ENCODE peak calls at places on chromosomes 3 and 15, in four cellular contexts. J, W, P and Y are unnamed samples.

GRCh38 chr15:29770796-29771195 is 51.5 kb downstream of the TJP1 start:
- DNase-seq in P (no peak), J (no peak), W (no peak), Y (no peak)

GRCh38 chr3:195030791-195031321 is 240.1 kb downstream of the XXYLT1 start:
- DNase-seq in P (no peak), W (no peak), J (peak; percentile 74), Y (no peak)

GRCh38 chr3:52193059-52193458 is 4.9 kb upstream of the ALAS1 start:
- DNase-seq in J (no peak), P (no peak), W (no peak), Y (no peak)

GRCh38 chr15:101104186-101104585 is 147.7 kb downstream of the CHSY1 start:
- DNase-seq in P (no peak), J (no peak), W (no peak), Y (no peak)

GRCh38 chr3:11521167-11521566 is 122.5 kb downstream of the VGLL4 start:
- DNase-seq in W (no peak), J (no peak), P (no peak), Y (no peak)

GRCh38 chr3:137762674-137763593 is 1.2 kb upstream of the SOX14 start:
- DNase-seq in W (no peak), J (no peak), P (no peak), Y (no peak)

GRCh38 chr3:13823186-13823585 is 56.7 kb downstream of the WNT7A start:
- DNase-seq in W (no peak), P (no peak), J (no peak), Y (no peak)

GRCh38 chr15:32872606-32873291 is 154.9 kb downstream of the GREM1 start:
- DNase-seq in W (no peak), J (no peak), P (no peak), Y (no peak)

GRCh38 chr3:58880182-58880581 is 169.6 kb downstream of the CFAP20DC start:
- DNase-seq in W (no peak), J (no peak), P (no peak), Y (no peak)

GRCh38 chr3:57691411-57692133 is 1.3 kb downstream of the DENND6A start:
- DNase-seq in J (no peak), W (peak; percentile 17), P (no peak), Y (no peak)

GRCh38 chr3:47399531-47400270 is 18.9 kb downstream of the PTPN23 start:
- DNase-seq in J (no peak), W (no peak), P (no peak), Y (no peak)

GRCh38 chr15:63420333-63420741 is 38.7 kb upstream of the CA12 start:
- DNase-seq in J (no peak), P (no peak), W (peak; percentile 71), Y (peak; percentile 11)

GRCh38 chr3:169308654-169309325 is 354.7 kb downstream of the MECOM start:
- DNase-seq in W (no peak), J (no peak), P (no peak), Y (no peak)

GRCh38 chr3:42709621-42710020 is 7.0 kb upstream of the HHATL start:
- DNase-seq in J (no peak), P (no peak), W (no peak), Y (no peak)

DNA sequence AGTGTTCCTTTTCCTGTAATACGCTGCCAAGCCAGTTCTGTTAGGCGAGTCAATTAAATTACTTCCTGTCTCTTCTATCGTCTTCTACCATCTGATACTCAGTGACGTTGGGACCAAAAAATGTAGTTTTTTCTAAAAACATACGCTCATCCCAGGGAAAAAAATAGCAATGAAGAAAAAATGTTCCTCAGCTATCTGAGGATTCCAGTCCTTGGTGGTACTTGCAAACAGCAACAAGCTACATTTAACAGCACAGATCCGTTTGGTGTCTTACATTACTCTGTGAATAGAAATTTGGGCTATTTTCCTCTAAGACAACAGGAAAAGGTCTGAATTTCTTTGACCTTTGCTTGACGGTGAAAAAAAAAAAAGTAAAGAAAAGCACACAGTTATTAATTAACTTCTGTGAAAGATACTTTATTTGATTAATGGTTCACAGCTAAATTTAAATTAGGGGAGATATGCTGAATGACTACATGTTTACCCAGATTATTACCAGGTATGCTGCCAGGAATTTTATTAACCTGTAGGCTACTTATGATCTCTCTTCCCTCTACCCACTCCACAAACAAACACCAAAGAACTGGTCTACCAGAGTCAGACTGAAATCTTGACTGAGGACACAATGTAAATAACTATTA is 254.4 kb upstream of the ZPLD1 start:
- DNase-seq in P (no peak), J (no peak), W (no peak), Y (no peak)
- TF ChIP-seq BHLHE40 in P (no peak), J (no peak), W (no peak), Y (no peak)

DNA sequence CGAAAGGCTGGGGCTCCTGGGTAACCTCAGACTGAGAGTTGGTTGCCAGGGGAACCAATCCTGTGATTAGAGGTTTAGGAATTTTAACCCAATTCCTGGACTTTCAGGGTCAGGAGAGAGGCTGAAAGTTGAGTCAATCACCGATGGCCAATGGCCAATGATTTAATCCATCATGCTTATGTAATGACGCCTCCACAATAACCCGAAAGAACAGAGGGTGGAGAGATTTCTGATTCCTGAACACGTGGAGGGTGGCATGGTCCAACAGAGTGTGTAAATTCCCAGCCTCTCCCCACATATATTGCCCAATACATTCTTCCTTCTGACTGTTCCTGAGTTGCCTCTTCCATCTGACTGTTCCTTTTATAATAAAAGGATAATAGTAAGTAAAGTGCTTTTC is 137.2 kb upstream of the CBLB start:
- DNase-seq in P (no peak), J (no peak), W (no peak), Y (no peak)
- TF ChIP-seq FOXM1 in P (no peak), J (no peak), W (no peak), Y (no peak)

DNA sequence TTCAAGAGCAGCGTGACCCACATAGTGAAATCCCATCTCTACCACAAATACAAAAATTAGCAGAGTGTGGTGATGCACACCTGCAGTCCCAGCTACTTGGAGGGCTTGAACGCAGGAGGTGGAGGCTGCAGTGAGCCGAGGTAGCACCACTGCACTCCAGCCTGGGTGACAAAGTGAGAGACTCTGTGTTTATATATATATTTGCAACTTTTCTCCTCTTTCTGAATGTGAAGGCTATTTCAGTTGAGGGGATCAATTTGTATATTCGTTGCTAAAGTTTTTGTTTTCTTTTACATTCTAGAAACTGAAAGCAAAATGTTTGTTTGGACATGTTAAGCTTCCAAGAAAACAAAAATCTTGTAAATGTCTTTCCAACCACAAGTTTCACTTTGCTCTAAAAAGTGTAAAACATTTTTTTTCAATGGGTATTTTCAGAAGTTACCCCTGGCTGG is 29.8 kb upstream of the FAM98B start:
- DNase-seq in W (no peak), P (peak; percentile 48), J (no peak), Y (no peak)
- TF ChIP-seq BHLHE40 in W (no peak), P (no peak), J (no peak), Y (no peak)

GRCh38 chr3:122366379-122366749 is 16.7 kb downstream of the MIX23 start:
- DNase-seq in P (no peak), W (no peak), J (peak; percentile 67), Y (no peak)
- TF ChIP-seq FOXM1 in P (no peak), W (no peak), J (no peak), Y (no peak)

GRCh38 chr3:171774516-171774915 is 35.8 kb downstream of the PLD1 start:
- DNase-seq in J (no peak), W (no peak), P (no peak), Y (no peak)

GRCh38 chr3:171770689-171771620 is 39.3 kb downstream of the PLD1 start:
- DNase-seq in W (peak; percentile 80), J (peak; percentile 68), P (peak; percentile 48), Y (peak; percentile 67)

GRCh38 chr3:171776411-171776810 is 33.9 kb downstream of the PLD1 start:
- DNase-seq in J (peak; percentile 36), W (no peak), P (no peak), Y (no peak)

GRCh38 chr3:171775943-171776342 is 34.3 kb downstream of the PLD1 start:
- DNase-seq in P (no peak), W (no peak), J (no peak), Y (no peak)

GRCh38 chr3:171772427-171773056 is 37.7 kb downstream of the PLD1 start:
- DNase-seq in P (no peak), J (peak; percentile 46), W (peak; percentile 80), Y (peak; percentile 64)
- TF ChIP-seq BHLHE40 in P (no peak), J (no peak), W (no peak), Y (no peak)

DNA sequence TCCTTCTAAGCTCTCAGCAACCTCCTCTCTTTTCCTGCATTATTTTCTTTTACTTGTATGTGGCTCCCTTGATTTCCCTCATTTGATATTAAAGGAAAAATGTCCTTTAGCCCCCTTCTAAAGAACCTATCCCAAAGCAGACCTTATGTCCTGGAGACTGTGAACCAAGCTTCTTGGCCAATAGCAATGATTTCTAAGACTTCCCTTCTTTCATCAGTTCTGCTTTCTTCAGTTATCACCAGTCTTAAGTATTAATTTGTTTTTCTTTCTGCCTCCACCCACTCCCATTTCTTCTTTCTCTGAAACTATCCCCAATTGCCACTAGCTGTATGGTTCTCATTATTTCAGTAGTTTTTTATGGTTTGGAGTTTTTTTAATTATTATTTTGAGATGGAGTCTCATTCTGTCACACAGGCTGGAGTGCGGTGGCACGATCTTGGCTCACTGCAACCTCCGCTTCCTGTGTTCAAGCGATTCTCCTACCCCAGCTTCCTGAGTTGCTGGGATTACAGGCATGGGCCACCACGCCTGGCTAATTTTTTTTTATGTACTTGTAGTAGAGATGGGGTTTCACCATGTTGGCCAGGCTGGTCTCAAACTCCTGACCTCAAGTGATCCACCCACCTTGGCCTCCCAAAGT is 12.1 kb downstream of the TMOD3 start:
- DNase-seq in P (no peak), W (no peak), J (no peak), Y (no peak)
- TF ChIP-seq FOXM1 in P (no peak), W (no peak), J (no peak), Y (no peak)

GRCh38 chr3:49722896-49723295 is 855 bp downstream of the GMPPB start:
- DNase-seq in P (no peak), J (no peak), W (no peak), Y (no peak)

GRCh38 chr3:49723631-49724551 is at the start of gene GMPPB:
- DNase-seq in W (peak; percentile 96), P (peak; percentile 78), J (peak; percentile 93), Y (peak; percentile 96)

GRCh38 chr3:49724586-49724985 is 835 bp upstream of the GMPPB start:
- DNase-seq in P (no peak), W (no peak), J (no peak), Y (no peak)

GRCh38 chr3:49721861-49722781 is 1.6 kb downstream of the GMPPB start:
- DNase-seq in P (no peak), J (no peak), W (no peak), Y (no peak)

GRCh38 chr3:49723301-49723630 is 485 bp downstream of the GMPPB start:
- DNase-seq in P (no peak), W (peak; percentile 63), J (peak; percentile 40), Y (no peak)
- TF ChIP-seq BHLHE40 in P (peak; percentile 38), W (no peak), J (no peak), Y (no peak)

GRCh38 chr3:48426944-48427629 is 2.8 kb downstream of the PLXNB1 start:
- DNase-seq in P (no peak), J (peak; percentile 78), W (no peak), Y (no peak)
- TF ChIP-seq FOXM1 in P (no peak), J (no peak), W (no peak), Y (no peak)

DNA sequence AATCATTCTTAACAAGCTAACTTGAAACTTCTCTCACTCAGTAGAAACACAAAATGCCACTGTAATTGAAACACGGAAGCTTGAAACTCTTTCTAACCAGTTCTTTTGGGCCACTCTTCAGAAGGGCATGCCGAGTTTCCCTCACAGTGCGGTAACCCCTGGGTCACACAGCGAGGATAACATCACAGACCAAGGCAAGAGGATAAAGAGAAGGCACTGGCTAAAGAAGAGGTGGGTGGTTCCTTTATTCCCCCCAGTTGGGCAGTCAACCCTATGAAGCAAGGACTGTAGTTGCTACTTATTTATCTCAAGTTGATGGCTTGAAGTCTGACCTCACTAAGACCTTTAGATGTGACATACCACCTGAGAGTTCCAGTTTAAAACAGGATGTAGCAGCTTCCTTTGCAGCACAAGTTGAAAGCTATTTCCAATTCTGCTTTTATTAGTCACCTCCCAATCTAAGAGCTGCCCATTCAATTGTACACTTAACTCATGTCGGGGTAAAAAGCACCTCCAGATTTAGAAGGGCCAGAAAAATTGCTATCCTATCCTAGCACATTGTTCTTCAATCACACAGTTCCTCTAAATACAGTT is 272.4 kb downstream of the TIGIT start:
- DNase-seq in W (no peak), J (no peak), P (peak; percentile 46), Y (no peak)
- TF ChIP-seq BHLHE40 in W (no peak), J (no peak), P (no peak), Y (no peak)